ENCODE peak calls at places on chromosome 9, in four cellular contexts. Z is activated CD8-positive, alpha-beta T cell treated with anti-CD3 and anti-CD28 coated beads for 36 hours; D is stimulated activated CD8-positive, alpha-beta memory T cell treated with anti-CD3 and anti-CD28 coated beads, Interleukin-4, amount 100 ng/mL, for 24 hours; E is stimulated activated CD4-positive, alpha-beta T cell treated with anti-CD3 and anti-CD28 coated beads, Interleukin-15, amount 100 ng/mL, for 24 hours. S is an unnamed sample.

GRCh38 chr9:86119457-86119856 is 20.1 kb upstream of the GOLM1 start:
- DNase-seq in Z (no peak), D (no peak), E (no peak), S (no peak)

GRCh38 chr9:101791938-101792337 is 53.5 kb upstream of the GRIN3A start:
- DNase-seq in Z (peak), D (no peak), E (peak), S (peak)

GRCh38 chr9:115689331-115689730 is 464.3 kb upstream of the PAPPA start:
- DNase-seq in Z (no peak), D (no peak), E (no peak), S (no peak)

GRCh38 chr9:134913713-134914500 is 3.8 kb downstream of the FCN1 start:
- DNase-seq in Z (no peak), D (no peak), E (no peak), S (no peak)

GRCh38 chr9:27954858-27955257 is 381.6 kb upstream of the C9orf72 start:
- DNase-seq in Z (no peak), D (no peak), E (no peak), S (no peak)

GRCh38 chr9:95508242-95508967 is 8.4 kb downstream of the PTCH1 start:
- DNase-seq in Z (peak), D (no peak), E (peak), S (peak)

GRCh38 chr9:75146229-75146628 is 57.9 kb downstream of the OSTF1 start:
- DNase-seq in Z (no peak), D (no peak), E (peak), S (no peak)

GRCh38 chr9:137757139-137757538 is 120.4 kb upstream of the CACNA1B start:
- DNase-seq in Z (no peak), D (no peak), E (no peak), S (no peak)

GRCh38 chr9:124355941-124356744 is 59.1 kb downstream of the PSMB7 start:
- DNase-seq in Z (no peak), D (no peak), E (no peak), S (no peak)

GRCh38 chr9:13970426-13970825 is 343.5 kb downstream of the NFIB start:
- DNase-seq in Z (no peak), D (no peak), E (no peak), S (no peak)

GRCh38 chr9:20558609-20559016 is 63.7 kb downstream of the MLLT3 start:
- DNase-seq in Z (peak), D (no peak), E (peak), S (peak)

GRCh38 chr9:101477736-101478135 is 42.2 kb upstream of the ALDOB start:
- DNase-seq in Z (no peak), D (no peak), E (no peak), S (no peak)

GRCh38 chr9:98654247-98654646 is 54.5 kb downstream of the GABBR2 start:
- DNase-seq in Z (no peak), D (no peak), E (no peak), S (no peak)

GRCh38 chr9:132880311-132880661 is 1.6 kb downstream of the SPACA9 start:
- DNase-seq in Z (no peak), D (no peak), E (no peak), S (no peak)

GRCh38 chr9:83151627-83152137 is 88.7 kb upstream of the RASEF start:
- DNase-seq in Z (no peak), D (no peak), E (no peak), S (no peak)

GRCh38 chr9:112841261-112841660 is 49.4 kb downstream of the SLC46A2 start:
- DNase-seq in Z (no peak), D (no peak), E (no peak), S (no peak)

GRCh38 chr9:3342159-3342777 is 183.5 kb downstream of the RFX3 start:
- DNase-seq in Z (no peak), D (no peak), E (no peak), S (no peak)

GRCh38 chr9:84169240-84169639 is 171.3 kb downstream of the SLC28A3 start:
- DNase-seq in Z (no peak), D (no peak), E (no peak), S (no peak)

GRCh38 chr9:93897075-93897970 is 57.8 kb downstream of the BARX1 start:
- DNase-seq in Z (no peak), D (no peak), E (no peak), S (no peak)

GRCh38 chr9:120532475-120532874 is 47.5 kb downstream of the CDK5RAP2 start:
- DNase-seq in Z (no peak), D (no peak), E (no peak), S (no peak)

GRCh38 chr9:26975728-26976707 is 19.8 kb downstream of the IFT74 start:
- DNase-seq in Z (peak), D (no peak), E (no peak), S (no peak)

GRCh38 chr9:91992636-91993035 is 42.6 kb upstream of the ROR2 start:
- DNase-seq in Z (no peak), D (no peak), E (no peak), S (no peak)

S was measured in activated naive CD8-positive, alpha-beta T cell treated with anti-CD3 and anti-CD28 coated beads for 36 hours.